ENCODE peak calls at places on chromosomes 11 and 22, in five cellular contexts. J is CD4-positive, alpha-beta memory T cell; M is fibroblast of lung; Z is thoracic aorta; K is K562. L is an unnamed sample.
A peak's percentile ranks its signal among the peaks of the same experiment; 100 is the strongest.

GRCh38 chr11:62146476-62147200 is 22.8 kb downstream of the INCENP start:
- DNase-seq in M (no peak), K (no peak), J (no peak), Z (no peak), L (no peak)

GRCh38 chr22:48523091-48523490 is 1304.6 kb downstream of the BRD1 start:
- DNase-seq in Z (no peak), M (no peak), K (no peak), J (no peak), L (no peak)

GRCh38 chr11:86459682-86460460 is 85.2 kb downstream of the CCDC81 start:
- DNase-seq in Z (peak; percentile 29), J (no peak), M (peak; percentile 71), K (no peak), L (peak; percentile 67)

GRCh38 chr22:21681566-21682370 is 16.0 kb downstream of the PPIL2 start:
- DNase-seq in M (no peak), K (peak; percentile 64), Z (no peak), J (no peak), L (no peak)

GRCh38 chr11:102341844-102342318 is 5.1 kb upstream of the BIRC2 start:
- DNase-seq in Z (peak; percentile 33), J (peak; percentile 64), K (peak; percentile 84), M (peak; percentile 87), L (no peak)

GRCh38 chr11:69195819-69196218 is 40.1 kb downstream of the SMIM38 start:
- DNase-seq in Z (no peak), M (no peak), J (no peak), K (no peak), L (no peak)

GRCh38 chr11:81112718-81113117 is 1620.9 kb downstream of the FAM181B start:
- DNase-seq in Z (no peak), K (no peak), J (no peak), M (no peak), L (no peak)

GRCh38 chr11:12893787-12894672 is 115.1 kb upstream of the RASSF10 start:
- DNase-seq in K (peak; percentile 65), Z (no peak), J (peak; percentile 29), M (peak; percentile 66), L (peak; percentile 13)

GRCh38 chr11:111735262-111736116 is 30.7 kb downstream of the PPP2R1B start:
- DNase-seq in K (no peak), Z (peak; percentile 62), M (peak; percentile 99), J (no peak), L (no peak)

GRCh38 chr11:128519353-128519752 is 68.0 kb downstream of the ETS1 start:
- DNase-seq in J (peak; percentile 20), Z (no peak), M (peak; percentile 31), K (no peak), L (no peak)

DNA sequence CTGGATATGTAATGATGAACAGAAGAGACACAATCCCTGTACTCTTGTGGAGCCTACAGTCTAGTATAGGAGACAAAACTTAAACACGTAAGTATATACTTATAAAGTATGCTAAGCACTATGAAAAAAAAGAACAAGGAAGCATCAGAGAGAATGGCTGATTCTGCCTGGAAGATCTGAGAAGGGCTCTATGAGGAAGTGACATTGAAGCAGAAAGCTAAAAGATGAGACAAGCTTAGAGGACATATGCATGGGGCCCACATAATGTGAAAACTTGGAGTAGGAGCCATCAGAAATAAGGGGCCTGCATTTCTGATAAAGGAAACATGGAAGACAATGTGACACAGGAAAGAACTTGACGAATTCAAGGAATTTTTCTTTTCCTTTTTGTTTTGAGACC is 16.6 kb downstream of the SAA1 start:
- DNase-seq in M (no peak), Z (no peak), J (no peak), K (no peak), L (no peak)
- H3K36me3 ChIP-seq in M (peaks cover 2% of the 10 kb centered on the region), Z (peaks cover 40% of the 10 kb centered on the region), J (peaks cover 23% of the 10 kb centered on the region), K (peaks cover 79% of the 10 kb centered on the region), L (peaks cover 19% of the 10 kb centered on the region)

DNA sequence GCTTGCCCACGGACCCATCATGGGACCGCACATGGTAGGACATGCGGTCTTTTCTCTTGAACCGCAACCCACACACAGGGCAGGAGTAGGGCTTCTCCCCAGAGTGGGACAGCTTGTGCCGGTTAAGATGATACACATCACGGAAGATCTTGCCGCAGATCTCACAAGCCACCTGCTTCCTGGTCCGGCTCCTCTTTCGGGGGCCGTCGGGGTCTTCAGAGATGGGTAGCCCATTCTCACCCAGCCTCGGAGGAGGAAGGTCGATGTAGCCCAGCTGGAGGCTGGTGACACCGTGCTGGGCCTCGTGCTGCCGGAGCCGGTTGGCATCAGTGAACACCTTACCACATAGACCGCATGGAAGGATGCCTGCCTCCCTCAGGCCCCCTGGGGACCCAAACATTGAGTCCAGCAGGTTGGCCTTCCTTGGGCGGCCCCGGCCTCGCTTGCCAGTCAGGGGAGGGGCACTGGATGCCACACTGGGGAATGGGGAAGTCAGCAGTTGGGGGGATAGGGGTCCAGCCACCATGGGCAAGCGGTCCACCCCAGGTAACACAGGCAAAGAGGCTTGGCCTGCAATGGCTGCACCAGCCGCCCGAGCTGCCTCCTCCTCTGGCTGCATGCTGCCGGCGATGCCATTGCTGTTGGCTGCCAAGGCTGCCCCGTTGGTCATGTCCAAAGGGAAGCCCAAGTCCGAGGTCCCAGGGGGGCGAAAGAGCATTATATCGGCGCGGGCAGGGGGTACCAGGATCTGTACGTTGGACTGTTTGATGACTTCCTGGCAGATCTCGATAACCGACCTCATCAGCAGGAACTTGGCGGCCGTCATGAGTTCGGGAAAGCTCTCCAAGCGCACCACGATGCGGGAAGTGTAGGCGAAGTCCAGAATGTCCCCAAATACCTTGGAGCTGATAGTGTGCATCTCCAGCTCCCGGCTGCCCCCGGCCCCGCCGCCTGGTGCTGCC is 1.5 kb downstream of the PATZ1 start:
- DNase-seq in Z (no peak), J (peak; percentile 18), K (no peak), M (peak; percentile 63), L (no peak)
- H3K4me1 ChIP-seq in Z (peaks cover 22% of the 10 kb centered on the region), J (peaks cover 61% of the 10 kb centered on the region), K (peaks cover 2% of the 10 kb centered on the region), M (peaks cover 15% of the 10 kb centered on the region), L (peaks cover 17% of the 10 kb centered on the region)

GRCh38 chr22:25137577-25138525 is 61.8 kb upstream of the CRYBB3 start:
- DNase-seq in K (peak; percentile 14), M (peak; percentile 2), Z (no peak), J (no peak), L (no peak)
- H3K27ac ChIP-seq in K (no peak overlapping the region), M (no peak overlapping the region), Z (no peak overlapping the region), J (no peak overlapping the region), L (no peak overlapping the region)

GRCh38 chr22:23261900-23262450 is 81.7 kb downstream of the BCR start:
- DNase-seq in Z (no peak), M (no peak), K (peak; percentile 64), J (no peak), L (no peak)
- H3K36me3 ChIP-seq in Z (peaks cover 22% of the 10 kb centered on the region), M (peaks cover 8% of the 10 kb centered on the region), K (peaks cover 88% of the 10 kb centered on the region), J (peaks cover 39% of the 10 kb centered on the region), L (no peaks in the 10 kb centered on the region)

GRCh38 chr11:123268118-123268517 is 73.1 kb upstream of the CLMP start:
- DNase-seq in Z (no peak), K (no peak), M (no peak), J (no peak), L (no peak)

GRCh38 chr11:123272565-123272964 is 77.5 kb upstream of the CLMP start:
- DNase-seq in Z (no peak), M (no peak), J (no peak), K (no peak), L (no peak)

GRCh38 chr11:123273616-123274015 is 78.6 kb upstream of the CLMP start:
- DNase-seq in J (no peak), Z (no peak), M (no peak), K (no peak), L (no peak)
- H3K4me1 ChIP-seq in J (no peaks in the 10 kb centered on the region), Z (no peaks in the 10 kb centered on the region), M (no peaks in the 10 kb centered on the region), K (no peaks in the 10 kb centered on the region), L (no peaks in the 10 kb centered on the region)

DNA sequence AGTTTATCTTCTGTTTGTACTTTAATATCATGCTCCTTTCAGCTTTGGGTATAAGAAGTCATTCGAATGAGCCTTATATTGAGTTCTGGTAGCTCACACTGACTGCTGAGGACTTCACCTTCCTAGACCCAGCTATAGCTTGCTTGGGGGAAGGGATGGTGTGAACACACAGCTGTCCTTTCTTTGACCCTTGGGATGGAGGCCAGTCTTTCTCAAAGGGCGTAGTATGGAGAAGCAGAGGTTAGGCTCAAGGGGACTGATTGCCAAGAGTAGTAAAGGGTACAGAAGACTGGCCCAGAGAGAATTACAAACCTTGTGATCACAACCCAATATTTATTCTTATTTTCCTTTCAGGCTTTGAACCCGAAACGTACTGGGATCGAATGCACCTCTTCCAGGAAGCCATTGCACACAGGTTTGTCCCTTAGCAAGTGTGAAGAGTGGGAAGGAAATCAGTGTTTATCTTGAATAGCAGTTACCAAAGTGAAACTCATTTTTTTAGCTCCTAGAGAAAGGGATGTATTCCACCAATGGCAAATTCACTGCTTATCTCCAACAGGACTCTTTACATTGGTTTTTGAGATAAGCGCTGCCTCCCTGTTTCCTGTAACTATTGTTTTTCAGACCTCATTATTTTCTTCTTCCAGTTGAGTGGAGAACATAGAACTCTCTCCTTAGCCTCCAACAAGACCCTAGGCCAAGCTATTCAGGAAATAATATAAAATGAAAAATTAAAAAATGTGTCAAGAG is 42.8 kb upstream of the YWHAH start:
- DNase-seq in Z (no peak), J (no peak), M (no peak), K (peak; percentile 51), L (no peak)
- H3K27ac ChIP-seq in Z (no peak overlapping the region), J (no peak overlapping the region), M (no peak overlapping the region), K (peak overlapping the region; percentile 73), L (no peak overlapping the region)

GRCh38 chr22:32476804-32477203 is 2.2 kb downstream of the FBXO7 start:
- DNase-seq in J (no peak), K (no peak), Z (no peak), M (no peak), L (no peak)
- H3K36me3 ChIP-seq in J (no peaks in the 10 kb centered on the region), K (peaks cover 34% of the 10 kb centered on the region), Z (peaks cover 3% of the 10 kb centered on the region), M (no peaks in the 10 kb centered on the region), L (peaks cover 8% of the 10 kb centered on the region)

GRCh38 chr11:35159111-35159510 is 20.1 kb downstream of the CD44 start:
- DNase-seq in J (no peak), M (no peak), Z (no peak), K (no peak), L (no peak)
- H3K4me1 ChIP-seq in J (peaks cover 100% of the 10 kb centered on the region), M (peaks cover 43% of the 10 kb centered on the region), Z (peaks cover 63% of the 10 kb centered on the region), K (peaks cover 3% of the 10 kb centered on the region), L (peaks cover 100% of the 10 kb centered on the region)

L was measured in Panc1.